ENCODE peak calls at places on chromosomes 4 and X, in six cellular contexts. N is tibial artery, B is WERI-Rb-1, A is lower lobe of right lung, J is mucosa of descending colon, T is stomach. L is an unnamed sample. For H3K9me3, the result is how much of the 10 kb centered on the place peaks cover.

GRCh38 chrX:75547783-75548182 is 24.9 kb upstream of the ZDHHC15 start:
- DNase-seq in A (peak), B (no peak), J (peak), N (peak), T (peak), L (no peak)

GRCh38 chr4:139887962-139888735 is 222.5 kb downstream of the MGST2 start:
- DNase-seq in N (no peak), J (no peak), A (peak), T (no peak), B (no peak), L (peak)

GRCh38 chr4:101019941-101020401 is 327.4 kb downstream of the PPP3CA start:
- DNase-seq in A (no peak), N (no peak), B (no peak), J (peak), T (no peak), L (no peak)

GRCh38 chr4:76430519-76431388 is 4.3 kb upstream of the SHROOM3 start:
- DNase-seq in A (no peak), T (no peak), J (peak), N (no peak), B (no peak), L (peak)

GRCh38 chr4:183140911-183141320 is 41.9 kb downstream of the WWC2 start:
- DNase-seq in B (no peak), T (no peak), J (no peak), N (no peak), A (no peak), L (no peak)

GRCh38 chr4:185283723-185284122 is 74.3 kb downstream of the SNX25 start:
- DNase-seq in N (no peak), A (no peak), B (no peak), J (no peak), T (no peak), L (no peak)

GRCh38 chr4:110361921-110362320 is 114.0 kb upstream of the ENPEP start:
- DNase-seq in J (no peak), N (no peak), T (no peak), B (no peak), A (no peak), L (no peak)

GRCh38 chr4:155546451-155546850 is 120.2 kb upstream of the GUCY1A1 start:
- DNase-seq in B (no peak), N (no peak), J (no peak), A (no peak), T (no peak), L (no peak)

GRCh38 chr4:141078871-141079270 is 54.4 kb downstream of the RNF150 start:
- DNase-seq in B (no peak), J (no peak), N (no peak), T (no peak), A (no peak), L (no peak)

DNA sequence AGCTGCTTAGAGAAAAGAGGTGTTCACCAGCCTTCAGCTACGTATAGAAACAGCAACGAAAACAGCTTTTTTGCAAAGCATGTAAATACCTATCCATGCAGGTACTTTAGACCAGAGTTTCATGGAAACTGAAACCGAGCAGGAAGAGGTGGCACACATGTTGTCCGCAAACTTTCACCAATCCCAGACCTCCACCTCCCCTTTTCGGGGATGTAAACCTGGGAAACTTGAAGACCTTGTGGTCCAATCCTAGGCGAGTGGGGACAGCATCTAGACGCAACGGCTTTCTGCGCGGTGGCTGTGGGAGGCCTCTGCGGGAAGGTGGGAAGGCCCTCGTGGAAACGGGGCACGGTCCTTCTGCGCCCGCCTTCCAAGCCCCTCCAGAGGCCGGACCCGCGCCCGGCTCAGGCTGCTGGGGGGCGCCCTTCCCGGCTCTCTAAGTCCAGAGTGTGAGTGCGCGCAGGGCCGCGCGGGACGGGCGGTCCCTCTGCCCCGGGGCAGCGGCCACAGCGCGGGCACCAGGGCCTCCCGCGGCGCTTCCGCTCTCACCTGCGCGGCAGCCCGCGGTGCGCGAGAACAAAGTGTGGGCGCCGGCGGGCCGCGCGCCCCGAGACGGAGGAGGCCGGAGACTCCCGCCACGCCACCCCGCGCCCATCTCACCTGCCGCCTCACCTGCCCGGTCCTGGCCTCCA is 831 bp upstream of the SHROOM2 start:
- DNase-seq in T (no peak), B (no peak), N (no peak), A (no peak), J (no peak), L (no peak)
- H3K4me3 ChIP-seq in T (peak), B (peak), N (peak), A (peak), J (no peak), L (no peak)

GRCh38 chr4:73019462-73020047 is 50.0 kb downstream of the COX18 start:
- DNase-seq in N (no peak), T (no peak), A (no peak), B (no peak), J (peak), L (peak)
- TF ChIP-seq CTCF in N (peak), T (no peak), A (peak), B (peak), J (peak), L (peak)

GRCh38 chrX:143945171-143945570 is 61.3 kb downstream of the UBE2NL start:
- DNase-seq in T (no peak), J (no peak), B (no peak), N (no peak), A (no peak), L (no peak)

GRCh38 chrX:143934542-143934941 is 50.7 kb downstream of the UBE2NL start:
- DNase-seq in J (no peak), B (no peak), N (no peak), A (no peak), T (no peak), L (no peak)

GRCh38 chrX:143940119-143940518 is 56.2 kb downstream of the UBE2NL start:
- DNase-seq in N (no peak), J (no peak), B (no peak), T (no peak), A (no peak), L (no peak)
- H3K9me3 ChIP-seq in N (under half), J (under half), B (under half), T (under half), A (under half), L (under half)

GRCh38 chr4:153024466-153024865 is 88.3 kb downstream of the FHDC1 start:
- DNase-seq in N (no peak), A (no peak), B (no peak), J (no peak), T (no peak), L (no peak)
- H3K4me3 ChIP-seq in N (no peak), A (no peak), B (no peak), J (no peak), T (no peak), L (no peak)

DNA sequence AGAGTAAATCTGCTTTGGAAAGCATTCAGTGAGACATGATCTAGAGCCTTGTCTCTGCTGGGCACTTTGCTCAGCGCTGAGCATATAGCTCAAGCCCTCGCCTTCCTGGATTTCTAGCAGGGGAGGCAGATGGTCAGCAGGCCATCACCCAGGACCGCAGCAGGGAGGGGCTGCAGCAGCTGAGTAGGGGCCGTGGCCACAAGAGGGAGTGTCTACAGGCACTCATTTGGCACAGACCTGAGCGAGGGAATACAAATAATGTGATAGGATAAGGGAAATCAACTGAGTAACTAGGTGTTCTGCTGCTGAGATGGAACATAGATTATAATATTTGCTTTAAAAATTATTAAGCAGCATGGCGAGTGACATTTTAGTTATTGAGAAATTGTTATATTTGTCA is 30.2 kb downstream of the OFD1 start:
- DNase-seq in T (peak), N (no peak), A (no peak), J (no peak), B (peak), L (peak)
- TF ChIP-seq CTCF in T (no peak), N (no peak), A (peak), J (no peak), B (peak), L (peak)

GRCh38 chrX:63470506-63470905 is 119.4 kb upstream of the SPIN4 start:
- DNase-seq in A (no peak), J (no peak), T (no peak), B (no peak), N (no peak), L (no peak)

GRCh38 chrX:63475200-63475599 is 124.1 kb upstream of the SPIN4 start:
- DNase-seq in T (no peak), J (peak), A (no peak), B (no peak), N (no peak), L (no peak)

GRCh38 chrX:63466690-63467089 is 115.6 kb upstream of the SPIN4 start:
- DNase-seq in J (no peak), T (no peak), N (no peak), B (no peak), A (no peak), L (no peak)

GRCh38 chrX:63471004-63471403 is 119.9 kb upstream of the SPIN4 start:
- DNase-seq in J (no peak), N (no peak), A (no peak), B (no peak), T (no peak), L (no peak)
- H3K9me3 ChIP-seq in J (under half), N (under half), A (under half), B (under half), T (under half), L (under half)

GRCh38 chrX:109934434-109934833 is 68.5 kb upstream of the TMEM164 start:
- DNase-seq in A (no peak), B (no peak), T (no peak), J (no peak), N (no peak), L (no peak)

GRCh38 chrX:109936598-109936997 is 66.3 kb upstream of the TMEM164 start:
- DNase-seq in A (no peak), J (no peak), B (no peak), T (no peak), N (no peak), L (no peak)

GRCh38 chrX:109934935-109935334 is 68.0 kb upstream of the TMEM164 start:
- DNase-seq in N (no peak), T (no peak), J (no peak), A (no peak), B (no peak), L (no peak)

GRCh38 chrX:109939498-109939897 is 63.4 kb upstream of the TMEM164 start:
- DNase-seq in J (no peak), A (peak), T (no peak), N (no peak), B (no peak), L (no peak)

DNA sequence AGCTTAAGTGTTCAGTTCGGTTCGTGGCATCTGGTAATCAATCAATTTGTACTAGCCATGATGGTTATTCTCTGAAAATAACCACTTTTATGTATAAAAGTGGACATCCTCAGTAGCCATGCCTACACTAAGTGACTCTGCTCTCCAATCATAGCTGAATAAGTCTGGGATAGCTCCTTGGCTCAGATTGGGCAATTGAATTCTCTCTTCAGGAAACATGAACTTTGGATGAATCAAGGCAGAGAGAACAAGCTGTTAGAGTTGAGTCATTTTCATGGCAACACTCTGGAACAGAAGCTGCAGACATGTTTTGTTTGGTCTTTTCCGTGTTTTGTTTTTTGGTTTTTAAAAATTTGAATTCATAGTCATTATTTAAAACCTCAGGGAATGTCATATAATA is 66.8 kb upstream of the TMEM164 start:
- DNase-seq in A (no peak), B (no peak), N (no peak), T (no peak), J (no peak), L (no peak)
- H3K4me3 ChIP-seq in A (no peak), B (no peak), N (no peak), T (no peak), J (no peak), L (no peak)

GRCh38 chrX:136607236-136607635 is 40.7 kb upstream of the CD40LG start:
- DNase-seq in T (no peak), J (no peak), N (no peak), A (no peak), B (no peak), L (no peak)

DNA sequence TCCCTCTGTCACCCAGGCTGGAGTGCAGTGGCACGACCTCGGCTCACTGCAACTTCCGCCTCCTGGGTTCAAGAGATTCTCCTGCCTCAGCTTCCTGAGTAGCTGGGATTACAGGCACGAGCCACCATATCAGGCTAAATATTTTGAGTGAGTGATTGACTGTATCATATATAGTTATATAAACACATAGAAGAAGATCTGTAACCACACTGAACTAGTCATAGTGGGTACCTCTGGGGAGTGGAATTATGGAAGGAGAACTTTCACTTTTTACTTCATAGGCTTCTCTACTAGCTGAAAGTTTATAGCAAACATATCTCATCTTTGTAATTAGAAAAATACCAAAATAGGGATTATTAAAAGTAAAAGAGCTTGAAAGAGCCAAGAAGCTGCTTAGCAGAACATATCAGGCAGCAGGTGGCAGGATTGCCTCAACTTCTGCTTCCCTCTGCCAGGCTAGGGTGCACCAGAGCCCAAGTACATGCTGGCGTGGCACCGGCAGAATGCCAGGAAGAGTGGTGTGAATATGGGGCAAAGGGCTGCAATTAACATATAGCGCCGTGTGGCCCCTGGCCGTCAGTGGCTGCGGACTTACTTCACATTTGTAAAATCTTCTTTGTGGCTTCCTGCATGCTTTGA is 39.5 kb upstream of the CD40LG start:
- DNase-seq in A (peak), N (peak), J (peak), T (peak), B (peak), L (peak)
- TF ChIP-seq CTCF in A (peak), N (peak), J (no peak), T (no peak), B (peak), L (peak)

GRCh38 chr4:53175640-53176039 is 190.2 kb downstream of the SCFD2 start:
- DNase-seq in T (no peak), N (no peak), A (no peak), B (no peak), J (no peak), L (no peak)
- H3K9me3 ChIP-seq in T (under half), N (under half), A (under half), B (under half), J (under half), L (under half)

DNA sequence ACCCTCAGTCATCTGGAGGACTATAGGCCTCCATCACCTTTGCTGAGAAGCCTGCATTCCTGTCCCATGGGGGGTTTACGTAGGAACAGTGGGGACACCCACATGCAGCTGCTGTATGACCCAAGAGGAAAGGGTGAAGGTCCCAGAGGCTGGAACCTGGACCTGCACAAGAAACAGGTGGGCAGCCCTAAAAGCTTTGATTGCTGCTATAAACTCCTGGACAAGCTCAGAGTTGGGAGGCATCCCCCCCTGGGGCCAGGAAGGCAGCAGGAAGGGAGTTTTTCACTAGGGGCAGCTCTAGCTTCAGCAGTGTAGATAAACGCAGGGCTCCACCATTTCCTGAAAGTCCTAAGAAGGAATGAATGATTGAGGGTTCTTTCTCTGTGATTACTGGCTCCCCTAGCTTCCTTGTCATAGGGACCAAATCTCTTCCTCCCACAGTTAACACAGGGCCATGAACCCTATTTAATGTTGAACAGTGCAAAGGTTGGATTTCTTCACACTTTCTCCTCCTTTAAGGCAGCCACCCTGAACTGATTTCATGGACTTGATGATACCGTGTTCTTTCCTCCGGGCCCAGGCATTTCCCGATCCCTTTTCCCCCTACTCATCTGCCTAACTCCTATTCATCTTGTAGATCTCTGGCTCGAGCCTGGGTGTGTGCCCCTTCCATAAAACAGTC is 84.2 kb downstream of the CHRNA9 start:
- DNase-seq in B (no peak), A (no peak), T (no peak), J (peak), N (no peak), L (no peak)
- H3K4me3 ChIP-seq in B (no peak), A (no peak), T (no peak), J (no peak), N (no peak), L (no peak)

L was measured in BE2C.